ENCODE peak calls at places on chromosomes 2 and 18, in eight cellular contexts. D is NCI-H1105, N is Daoy, H is C1 segment of cervical spinal cord, F is NCI-H774, U is NAMALWA, M is RPMI8226, J is vagina. B is an unnamed sample.

GRCh38 chr18:10101293-10101701 is 187.5 kb downstream of the VAPA start:
- DNase-seq in D (no peak), N (peak; percentile 35), H (no peak), F (no peak), U (no peak), M (no peak), J (no peak), B (no peak)

GRCh38 chr2:1686784-1687105 is 57.6 kb downstream of the PXDN start:
- DNase-seq in D (no peak), N (peak; percentile 39), H (no peak), F (no peak), U (no peak), M (no peak), J (peak; percentile 58), B (no peak)

GRCh38 chr18:25786778-25787177 is 303.6 kb downstream of the SS18 start:
- DNase-seq in D (no peak), N (peak; percentile 79), H (no peak), F (no peak), U (no peak), M (no peak), J (no peak), B (peak; percentile 21)

GRCh38 chr2:68837164-68837860 is 33.9 kb downstream of the BMP10 start:
- DNase-seq in D (no peak), N (peak; percentile 71), H (no peak), F (no peak), U (peak; percentile 79), M (peak; percentile 83), J (no peak), B (peak; percentile 40)

GRCh38 chr2:20199381-20200270 is 25.3 kb downstream of the SDC1 start:
- DNase-seq in D (no peak), N (no peak), H (no peak), F (no peak), U (no peak), M (no peak), J (no peak), B (no peak)

GRCh38 chr18:46555724-46556123 is 101.3 kb downstream of the LOXHD1 start:
- DNase-seq in D (no peak), N (peak; percentile 15), H (no peak), F (no peak), U (peak; percentile 43), M (peak; percentile 58), J (no peak), B (peak; percentile 13)

GRCh38 chr2:16287831-16288230 is 347.5 kb downstream of the MYCN start:
- DNase-seq in D (no peak), N (no peak), H (no peak), F (no peak), U (no peak), M (no peak), J (no peak), B (no peak)

GRCh38 chr2:237652854-237653253 is 25.5 kb downstream of the LRRFIP1 start:
- DNase-seq in D (no peak), N (no peak), H (no peak), F (no peak), U (no peak), M (no peak), J (no peak), B (no peak)

GRCh38 chr2:221501210-221501882 is 70.8 kb downstream of the EPHA4 start:
- DNase-seq in D (no peak), N (peak; percentile 58), H (no peak), F (no peak), U (no peak), M (no peak), J (no peak), B (peak; percentile 76)

GRCh38 chr18:10488022-10488421 is 33.6 kb downstream of the APCDD1 start:
- DNase-seq in D (no peak), N (no peak), H (no peak), F (no peak), U (no peak), M (no peak), J (no peak), B (no peak)

GRCh38 chr2:119013640-119014039 is 71.6 kb downstream of the MARCO start:
- DNase-seq in D (no peak), N (no peak), H (no peak), F (no peak), U (no peak), M (no peak), J (peak; percentile 77), B (no peak)

GRCh38 chr2:202529389-202529788 is 105.4 kb upstream of the FAM117B start:
- DNase-seq in D (no peak), N (peak; percentile 13), H (no peak), F (no peak), U (no peak), M (no peak), J (no peak), B (peak; percentile 48)

GRCh38 chr18:34947711-34948125 is 93.5 kb upstream of the MAPRE2 start:
- DNase-seq in D (no peak), N (no peak), H (no peak), F (no peak), U (no peak), M (no peak), J (no peak), B (peak; percentile 40)

GRCh38 chr18:59729781-59730180 is 32.6 kb upstream of the CCBE1 start:
- DNase-seq in D (no peak), N (no peak), H (no peak), F (no peak), U (no peak), M (no peak), J (no peak), B (peak; percentile 92)

GRCh38 chr18:10085405-10085804 is 171.6 kb downstream of the VAPA start:
- DNase-seq in D (no peak), N (no peak), H (no peak), F (no peak), U (no peak), M (no peak), J (no peak), B (no peak)

GRCh38 chr18:65725421-65726050 is 25.3 kb upstream of the CDH7 start:
- DNase-seq in D (peak; percentile 19), N (no peak), H (no peak), F (no peak), U (peak; percentile 39), M (peak; percentile 54), J (no peak), B (peak; percentile 29)

GRCh38 chr2:22855081-22855480 is 529.9 kb upstream of the KLHL29 start:
- DNase-seq in D (no peak), N (no peak), H (no peak), F (no peak), U (no peak), M (no peak), J (no peak), B (no peak)

GRCh38 chr2:38528008-38528442 is 74.7 kb downstream of the HNRNPLL start:
- DNase-seq in D (peak; percentile 68), N (peak; percentile 87), H (no peak), F (peak; percentile 25), U (no peak), M (peak; percentile 70), J (no peak), B (peak; percentile 43)

GRCh38 chr2:20254731-20255130 is 29.8 kb upstream of the SDC1 start:
- DNase-seq in D (no peak), N (no peak), H (no peak), F (no peak), U (no peak), M (no peak), J (no peak), B (no peak)

GRCh38 chr2:96873651-96874096 is 3.8 kb upstream of the SEMA4C start:
- DNase-seq in D (no peak), N (no peak), H (no peak), F (no peak), U (no peak), M (peak; percentile 74), J (no peak), B (no peak)

GRCh38 chr18:45957100-45957499 is 10.0 kb downstream of the EPG5 start:
- DNase-seq in D (no peak), N (no peak), H (no peak), F (no peak), U (no peak), M (no peak), J (no peak), B (no peak)

GRCh38 chr2:58634653-58635347 is 393.7 kb upstream of the FANCL start:
- DNase-seq in D (peak; percentile 27), N (peak; percentile 37), H (no peak), F (no peak), U (no peak), M (no peak), J (no peak), B (peak; percentile 76)

GRCh38 chr2:88517759-88518201 is 65.3 kb upstream of the FOXI3 start:
- DNase-seq in D (no peak), N (no peak), H (no peak), F (no peak), U (no peak), M (no peak), J (no peak), B (no peak)

GRCh38 chr18:26262156-26262555 is 35.9 kb downstream of the TAF4B start:
- DNase-seq in D (no peak), N (no peak), H (no peak), F (no peak), U (no peak), M (no peak), J (no peak), B (no peak)

GRCh38 chr2:49045083-49045482 is 109.2 kb downstream of the FSHR start:
- DNase-seq in D (peak; percentile 72), N (no peak), H (no peak), F (no peak), U (no peak), M (no peak), J (no peak), B (no peak)

GRCh38 chr2:74596584-74596983 is 42.1 kb downstream of the DOK1 start:
- DNase-seq in D (no peak), N (no peak), H (no peak), F (no peak), U (no peak), M (no peak), J (no peak), B (no peak)

GRCh38 chr2:239295377-239296019 is 105.3 kb downstream of the HDAC4 start:
- DNase-seq in D (no peak), N (no peak), H (no peak), F (no peak), U (no peak), M (no peak), J (no peak), B (no peak)

GRCh38 chr2:16666453-16666801 is 793 bp upstream of the CYRIA start:
- DNase-seq in D (no peak), N (peak; percentile 61), H (no peak), F (no peak), U (peak; percentile 51), M (no peak), J (peak; percentile 91), B (peak; percentile 46)

GRCh38 chr2:16747257-16747656 is 81.6 kb upstream of the CYRIA start:
- DNase-seq in D (no peak), N (no peak), H (no peak), F (no peak), U (no peak), M (no peak), J (no peak), B (no peak)

GRCh38 chr2:124296470-124296869 is 271.4 kb downstream of the CNTNAP5 start:
- DNase-seq in D (no peak), N (no peak), H (no peak), F (no peak), U (no peak), M (no peak), J (no peak), B (no peak)

GRCh38 chr18:9648431-9649163 is 34.2 kb upstream of the PPP4R1 start:
- DNase-seq in D (no peak), N (no peak), H (no peak), F (no peak), U (no peak), M (no peak), J (no peak), B (peak; percentile 98)

GRCh38 chr2:3246406-3246805 is 131.2 kb downstream of the EIPR1 start:
- DNase-seq in D (no peak), N (no peak), H (no peak), F (no peak), U (no peak), M (no peak), J (peak; percentile 42), B (no peak)

GRCh38 chr2:79512442-79513401 is at the start of gene CTNNA2:
- DNase-seq in D (peak; percentile 84), N (peak; percentile 50), H (peak; percentile 69), F (peak; percentile 88), U (no peak), M (peak; percentile 59), J (no peak), B (no peak)

GRCh38 chr2:72824224-72824842 is 1.5 kb downstream of the EXOC6B start:
- DNase-seq in D (no peak), N (peak; percentile 58), H (no peak), F (no peak), U (no peak), M (no peak), J (no peak), B (peak; percentile 91)

B was measured in bronchial epithelial cell.